ENCODE peak calls at places on chromosomes 5 and 9, in seven cellular contexts. I, E, T, V, Q, S and B are unnamed samples.

GRCh38 chr5:61933787-61934626 is 372.0 kb upstream of the KIF2A start:
- DNase-seq in I (peak; percentile 65), E (no peak), V (peak; percentile 54), Q (peak; percentile 78), S (peak; percentile 50), T (peak; percentile 12), B (no peak)

GRCh38 chr5:7517006-7517405 is 121.1 kb downstream of the ADCY2 start:
- DNase-seq in T (no peak), E (no peak), S (no peak), Q (no peak), V (no peak), I (no peak), B (no peak)

GRCh38 chr5:162512935-162513575 is 445.5 kb downstream of the GABRG2 start:
- DNase-seq in S (no peak), I (no peak), E (no peak), Q (no peak), V (no peak), T (no peak), B (no peak)

GRCh38 chr9:75903785-75904360 is 13.4 kb downstream of the PCSK5 start:
- DNase-seq in T (peak; percentile 92), E (no peak), Q (peak; percentile 83), S (peak; percentile 77), I (no peak), V (no peak), B (no peak)

GRCh38 chr9:121541945-121542344 is 42.3 kb upstream of the GGTA1 start:
- DNase-seq in T (no peak), Q (no peak), S (no peak), I (no peak), E (no peak), V (no peak), B (no peak)

GRCh38 chr9:114276908-114277821 is 45.7 kb upstream of the ORM1 start:
- DNase-seq in S (peak; percentile 92), V (no peak), E (no peak), T (no peak), I (peak; percentile 5), Q (peak; percentile 99), B (no peak)

GRCh38 chr9:109793196-109793595 is 13.2 kb downstream of the PALM2AKAP2 start:
- DNase-seq in T (no peak), I (no peak), V (no peak), S (no peak), Q (peak; percentile 97), E (no peak), B (no peak)

GRCh38 chr9:17556935-17557334 is 21.9 kb upstream of the SH3GL2 start:
- DNase-seq in I (no peak), V (no peak), S (no peak), E (no peak), T (no peak), Q (no peak), B (no peak)

GRCh38 chr5:137932800-137933199 is 43.5 kb downstream of the PKD2L2 start:
- DNase-seq in V (no peak), E (no peak), T (no peak), Q (no peak), I (no peak), S (no peak), B (no peak)

GRCh38 chr5:154163327-154163997 is 27.1 kb upstream of the GALNT10 start:
- DNase-seq in S (no peak), I (no peak), V (no peak), T (no peak), E (no peak), Q (no peak), B (no peak)

GRCh38 chr5:36744041-36744677 is 132.4 kb upstream of the NIPBL start:
- DNase-seq in E (no peak), Q (no peak), V (no peak), T (no peak), S (no peak), I (no peak), B (no peak)

GRCh38 chr5:134582281-134582680 is 50.3 kb downstream of the SAR1B start:
- DNase-seq in V (no peak), I (no peak), T (no peak), S (no peak), Q (no peak), E (no peak), B (no peak)

GRCh38 chr9:4680178-4680535 is 788 bp downstream of the CDC37L1 start:
- DNase-seq in E (no peak), V (no peak), S (no peak), I (no peak), T (no peak), Q (no peak), B (no peak)

GRCh38 chr5:31811210-31811609 is 172.3 kb downstream of the PDZD2 start:
- DNase-seq in I (no peak), T (no peak), Q (peak; percentile 95), E (no peak), S (peak; percentile 65), V (no peak), B (no peak)

GRCh38 chr5:59621477-59621876 is 272.0 kb downstream of the PDE4D start:
- DNase-seq in T (no peak), E (no peak), I (no peak), S (no peak), V (no peak), Q (no peak), B (no peak)

GRCh38 chr9:76756273-76756650 is 8.0 kb upstream of the PCA3 start:
- DNase-seq in T (no peak), E (no peak), V (no peak), Q (peak; percentile 15), S (no peak), I (peak; percentile 75), B (no peak)

GRCh38 chr5:159486836-159487235 is 156.5 kb upstream of the IL12B start:
- DNase-seq in I (no peak), T (no peak), E (no peak), Q (no peak), S (no peak), V (no peak), B (no peak)

GRCh38 chr5:80408475-80408875 is 611 bp downstream of the ZFYVE16 start:
- DNase-seq in T (no peak), S (peak; percentile 11), Q (peak; percentile 74), V (peak; percentile 18), E (no peak), I (peak; percentile 84), B (no peak)

GRCh38 chr5:89005990-89006389 is 123.0 kb upstream of the MEF2C start:
- DNase-seq in Q (no peak), I (no peak), V (no peak), S (no peak), E (no peak), T (no peak), B (no peak)

GRCh38 chr9:75447281-75447680 is 359.0 kb downstream of the OSTF1 start:
- DNase-seq in Q (no peak), E (no peak), T (no peak), I (no peak), V (no peak), S (no peak), B (no peak)

GRCh38 chr9:106075991-106076390 is 381.6 kb downstream of the TMEM38B start:
- DNase-seq in Q (peak; percentile 63), V (no peak), T (no peak), S (peak; percentile 79), I (no peak), E (no peak), B (no peak)

GRCh38 chr5:137733922-137734695 is 1.8 kb downstream of the KLHL3 start:
- DNase-seq in T (no peak), Q (no peak), I (no peak), V (no peak), E (no peak), S (no peak), B (no peak)